ENCODE peak calls at places on chromosomes 4 and X, in six cellular contexts. W is HepG2, L is HCT116, M is GM12878, V is H1, R is K562. O is an unnamed sample.

GRCh38 chrX:150258463-150259430 is 104.4 kb upstream of the MAMLD1 start:
- DNase-seq in W (no peak), L (no peak), M (no peak), V (no peak), R (no peak), O (no peak)

GRCh38 chrX:140589657-140590056 is 84.8 kb upstream of the SOX3 start:
- DNase-seq in W (no peak), L (no peak), M (no peak), V (no peak), R (no peak), O (no peak)

GRCh38 chr4:2673157-2673556 is 83.0 kb downstream of the TNIP2 start:
- DNase-seq in W (peak), L (no peak), M (no peak), V (no peak), R (peak), O (no peak)

GRCh38 chrX:11135483-11136185 is 24.5 kb downstream of the HCCS start:
- DNase-seq in W (no peak), L (no peak), M (no peak), V (no peak), R (no peak), O (no peak)

GRCh38 chr4:2426711-2427275 is 8.0 kb downstream of the CFAP99 start:
- DNase-seq in W (no peak), L (no peak), M (no peak), V (no peak), R (no peak), O (no peak)

GRCh38 chr4:88822034-88822433 is 124.4 kb upstream of the NAP1L5 start:
- DNase-seq in W (no peak), L (no peak), M (no peak), V (no peak), R (no peak), O (no peak)

GRCh38 chr4:111880116-111880515 is 265.1 kb upstream of the FAM241A start:
- DNase-seq in W (no peak), L (no peak), M (no peak), V (no peak), R (no peak), O (no peak)

GRCh38 chrX:140050906-140051305 is 85.6 kb upstream of the CXorf66 start:
- DNase-seq in W (no peak), L (no peak), M (no peak), V (no peak), R (no peak), O (no peak)

GRCh38 chrX:97524340-97524739 is 640.6 kb downstream of the RPA4 start:
- DNase-seq in W (no peak), L (no peak), M (no peak), V (no peak), R (no peak), O (no peak)

GRCh38 chrX:16643160-16643559 is 6.8 kb upstream of the S100G start:
- DNase-seq in W (no peak), L (no peak), M (no peak), V (no peak), R (no peak), O (no peak)

GRCh38 chr4:148093065-148093464 is 349.1 kb downstream of the NR3C2 start:
- DNase-seq in W (no peak), L (no peak), M (no peak), V (no peak), R (no peak), O (no peak)

GRCh38 chr4:157196050-157196449 is 24.5 kb upstream of the GRIA2 start:
- DNase-seq in W (no peak), L (no peak), M (no peak), V (no peak), R (no peak), O (no peak)

GRCh38 chr4:153293675-153294057 is 50.8 kb upstream of the MND1 start:
- DNase-seq in W (no peak), L (no peak), M (no peak), V (no peak), R (no peak), O (no peak)

GRCh38 chr4:128782076-128782715 is 27.3 kb upstream of the JADE1 start:
- DNase-seq in W (peak), L (peak), M (no peak), V (no peak), R (no peak), O (peak)

GRCh38 chrX:66023726-66024467 is 16.0 kb downstream of the VSIG4 start:
- DNase-seq in W (no peak), L (no peak), M (no peak), V (no peak), R (no peak), O (no peak)

GRCh38 chr4:113587640-113588275 is 173.8 kb downstream of the CAMK2D start:
- DNase-seq in W (no peak), L (no peak), M (no peak), V (no peak), R (no peak), O (no peak)
- TF ChIP-seq ATF3 in W (no peak), L (no peak), M (no peak), V (no peak), R (no peak), O (no peak)

DNA sequence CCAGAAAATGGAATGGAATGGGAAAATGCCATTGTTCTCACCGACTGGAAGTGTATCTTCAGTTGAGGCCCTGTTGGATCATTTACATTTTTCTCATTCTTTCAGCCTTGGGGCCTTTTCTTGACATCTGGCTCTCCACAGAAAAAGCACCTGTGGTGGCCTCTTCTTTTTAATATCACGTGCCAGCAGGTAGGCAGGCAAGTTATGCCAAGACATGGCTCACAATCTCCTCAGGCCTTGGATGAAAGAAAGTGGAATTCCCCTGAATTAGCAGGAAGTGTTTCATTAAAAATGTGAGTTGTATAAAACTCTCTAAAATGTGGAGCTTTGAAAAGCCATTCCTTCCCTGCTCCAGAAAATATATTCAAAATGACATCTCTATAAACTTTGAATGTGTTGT is 122.1 kb downstream of the FRAS1 start:
- DNase-seq in W (no peak), L (no peak), M (no peak), V (no peak), R (no peak), O (no peak)
- TF ChIP-seq ATF3 in W (no peak), L (no peak), M (no peak), V (no peak), R (no peak), O (no peak)

GRCh38 chrX:129612396-129612795 is 42.4 kb downstream of the APLN start:
- DNase-seq in W (no peak), L (no peak), M (no peak), V (no peak), R (no peak), O (no peak)

GRCh38 chrX:129609395-129609794 is 45.4 kb downstream of the APLN start:
- DNase-seq in W (no peak), L (no peak), M (no peak), V (no peak), R (peak), O (no peak)

GRCh38 chrX:129617420-129617819 is 37.3 kb downstream of the APLN start:
- DNase-seq in W (peak), L (no peak), M (no peak), V (no peak), R (no peak), O (no peak)

GRCh38 chrX:129618997-129619396 is 35.8 kb downstream of the APLN start:
- DNase-seq in W (no peak), L (no peak), M (no peak), V (no peak), R (no peak), O (no peak)

GRCh38 chrX:129613596-129613995 is 41.2 kb downstream of the APLN start:
- DNase-seq in W (no peak), L (no peak), M (no peak), V (no peak), R (no peak), O (no peak)
- TF ChIP-seq ATF3 in W (no peak), L (no peak), M (no peak), V (no peak), R (no peak), O (no peak)

GRCh38 chr4:82362565-82362964 is 11.2 kb downstream of the HNRNPD start:
- DNase-seq in W (no peak), L (no peak), M (no peak), V (no peak), R (no peak), O (no peak)

GRCh38 chr4:82363896-82364487 is 9.8 kb downstream of the HNRNPD start:
- DNase-seq in W (no peak), L (no peak), M (no peak), V (no peak), R (no peak), O (no peak)

GRCh38 chr4:82358773-82359324 is 14.9 kb downstream of the HNRNPD start:
- DNase-seq in W (no peak), L (no peak), M (no peak), V (no peak), R (no peak), O (no peak)

GRCh38 chr4:82357640-82358039 is 16.2 kb downstream of the HNRNPD start:
- DNase-seq in W (no peak), L (no peak), M (no peak), V (no peak), R (no peak), O (no peak)

DNA sequence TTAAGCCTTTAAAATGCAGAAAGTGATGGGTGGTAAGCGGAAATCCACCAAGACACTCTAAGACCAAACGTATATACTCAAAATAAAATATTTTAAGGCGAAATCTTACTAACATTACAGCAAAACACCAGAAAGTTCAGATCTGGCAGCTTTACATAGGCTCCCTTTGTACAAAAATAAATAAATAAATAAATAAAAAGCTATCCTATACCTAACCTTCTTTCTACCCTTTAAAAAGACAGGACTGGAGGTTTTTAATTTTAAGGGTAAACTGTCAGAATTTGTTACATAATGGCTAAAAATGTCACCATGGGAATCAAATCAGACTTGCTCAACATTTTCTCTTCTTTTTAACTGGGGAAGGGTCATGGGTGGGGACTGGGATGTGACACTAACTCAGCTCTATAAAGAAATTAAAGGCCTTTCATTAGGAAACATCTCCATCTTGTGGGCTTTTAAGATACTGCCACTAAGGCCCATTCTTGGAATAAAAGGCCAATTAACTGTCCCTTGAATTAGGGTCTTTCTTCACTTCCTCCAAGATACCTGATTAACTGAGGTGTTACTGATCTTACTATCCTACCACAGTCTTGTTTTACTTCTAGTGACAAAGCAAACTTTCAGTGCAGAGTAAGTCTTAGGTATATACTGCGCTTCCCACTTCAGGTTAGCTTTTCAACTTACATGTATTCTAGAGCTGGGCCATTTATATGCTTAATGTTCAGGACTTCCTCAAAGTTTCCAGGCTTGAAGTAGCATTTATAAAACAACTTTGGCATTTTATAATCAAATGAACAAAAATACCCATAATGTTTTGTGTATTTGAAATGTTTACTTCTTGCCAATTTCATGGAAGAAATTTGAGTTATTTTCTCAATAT is 13.3 kb downstream of the HNRNPD start:
- DNase-seq in W (no peak), L (no peak), M (no peak), V (no peak), R (peak), O (no peak)
- TF ChIP-seq ATF3 in W (no peak), L (no peak), M (no peak), V (no peak), R (no peak), O (no peak)

DNA sequence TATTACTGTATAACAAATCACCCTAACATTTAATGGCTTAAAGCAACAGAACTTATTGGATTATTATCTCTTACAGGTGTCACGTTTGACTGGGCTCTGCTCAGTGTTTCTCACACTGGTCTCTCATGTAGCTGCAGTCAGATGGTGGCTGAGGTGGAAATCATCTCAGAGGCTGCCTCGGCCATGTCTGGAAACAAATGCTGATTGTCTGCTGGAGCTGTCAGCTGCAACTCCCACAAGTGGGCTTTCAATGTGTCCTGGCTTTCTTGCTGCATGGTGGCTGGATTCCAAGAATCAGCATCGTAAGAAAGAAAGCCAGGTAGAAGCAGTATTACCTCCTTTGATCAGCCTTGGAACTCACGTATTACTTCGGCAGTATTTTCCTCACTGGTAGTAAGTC is 277.6 kb downstream of the SPANXN1 start:
- DNase-seq in W (no peak), L (no peak), M (no peak), V (no peak), R (no peak), O (no peak)
- TF ChIP-seq ATF3 in W (no peak), L (no peak), M (no peak), V (no peak), R (no peak), O (no peak)